ENCODE peak calls at places on chromosomes 7 and 10, in seven cellular contexts. F is lower lobe of right lung; S is LoVo; K is NCI-H1105; E is NCI-H1694; V is activated CD8-positive, alpha-beta memory T cell treated with anti-CD3 and anti-CD28 coated beads for 1 hour; D is stimulated activated naive CD8-positive, alpha-beta T cell treated with anti-CD3 and anti-CD28 coated beads, Interleukin-15, amount 100 ng/mL, for 72 hours. J is an unnamed sample.

GRCh38 chr7:107544848-107545591 is 18.7 kb downstream of the COG5 start:
- DNase-seq in F (no peak), S (no peak), K (no peak), E (no peak), V (no peak), D (no peak), J (no peak)

GRCh38 chr7:22635349-22635748 is 91.7 kb upstream of the IL6 start:
- DNase-seq in F (no peak), S (no peak), K (no peak), E (no peak), V (no peak), D (no peak), J (no peak)

GRCh38 chr7:54888067-54888735 is 129.2 kb upstream of the SEC61G start:
- DNase-seq in F (no peak), S (no peak), K (no peak), E (no peak), V (no peak), D (no peak), J (no peak)

GRCh38 chr7:6443372-6443941 is 4.3 kb downstream of the DAGLB start:
- DNase-seq in F (peak; percentile 3), S (peak; percentile 44), K (no peak), E (no peak), V (no peak), D (no peak), J (no peak)

GRCh38 chr10:29874604-29875269 is 184.6 kb downstream of the JCAD start:
- DNase-seq in F (no peak), S (no peak), K (no peak), E (no peak), V (no peak), D (no peak), J (no peak)

GRCh38 chr10:132499367-132499685 is 38.3 kb upstream of the INPP5A start:
- DNase-seq in F (peak; percentile 18), S (no peak), K (no peak), E (no peak), V (no peak), D (no peak), J (no peak)

GRCh38 chr7:24075426-24075810 is 208.6 kb upstream of the NPY start:
- DNase-seq in F (no peak), S (peak; percentile 85), K (no peak), E (no peak), V (no peak), D (no peak), J (no peak)

GRCh38 chr10:26682926-26683325 is 14.6 kb upstream of the PDSS1 start:
- DNase-seq in F (no peak), S (no peak), K (no peak), E (no peak), V (no peak), D (no peak), J (no peak)

GRCh38 chr10:75663947-75664664 is 232.7 kb downstream of the LRMDA start:
- DNase-seq in F (no peak), S (no peak), K (no peak), E (no peak), V (no peak), D (no peak), J (no peak)

GRCh38 chr10:3210251-3210650 is 37.7 kb upstream of the PITRM1 start:
- DNase-seq in F (no peak), S (no peak), K (no peak), E (no peak), V (no peak), D (no peak), J (no peak)

GRCh38 chr10:122637371-122637770 is 62.3 kb downstream of the C10orf120 start:
- DNase-seq in F (no peak), S (no peak), K (no peak), E (no peak), V (no peak), D (no peak), J (no peak)

GRCh38 chr7:26863504-26864308 is 684 bp downstream of the SKAP2 start:
- DNase-seq in F (no peak), S (no peak), K (peak; percentile 48), E (no peak), V (no peak), D (no peak), J (no peak)